ENCODE peak calls at places on chromosomes 16 and 17, in six cellular contexts. D is HL-60, Q is K562, O is GM12891, U is stomach, Y is GM23338. S is an unnamed sample.

GRCh38 chr17:1010086-1010450 is 13.1 kb downstream of the TIMM22 start:
- DNase-seq in D (no peak), Q (no peak), O (no peak), U (no peak), Y (no peak), S (no peak)

GRCh38 chr17:71337903-71338302 is 782.9 kb upstream of the SOX9 start:
- DNase-seq in D (no peak), Q (no peak), O (no peak), U (no peak), Y (no peak), S (no peak)

GRCh38 chr16:71927383-71927782 is 32.1 kb downstream of the IST1 start:
- DNase-seq in D (no peak), Q (peak), O (no peak), U (peak), Y (no peak), S (no peak)

GRCh38 chr17:49567104-49567521 is 8.6 kb upstream of the NXPH3 start:
- DNase-seq in D (no peak), Q (no peak), O (no peak), U (no peak), Y (no peak), S (no peak)

GRCh38 chr16:74846714-74847113 is 72.1 kb upstream of the FA2H start:
- DNase-seq in D (no peak), Q (no peak), O (no peak), U (no peak), Y (no peak), S (no peak)

GRCh38 chr16:72723781-72724180 is 324.1 kb downstream of the ZFHX3 start:
- DNase-seq in D (no peak), Q (no peak), O (no peak), U (no peak), Y (no peak), S (no peak)

GRCh38 chr17:19539040-19539399 is 5.4 kb downstream of the SLC47A1 start:
- DNase-seq in D (no peak), Q (no peak), O (no peak), U (no peak), Y (no peak), S (no peak)

GRCh38 chr16:58730724-58731370 is 3.3 kb downstream of the GOT2 start:
- DNase-seq in D (no peak), Q (no peak), O (no peak), U (no peak), Y (no peak), S (no peak)

GRCh38 chr17:46722662-46723285 is 95.7 kb downstream of the WNT3 start:
- DNase-seq in D (no peak), Q (no peak), O (no peak), U (no peak), Y (no peak), S (no peak)

GRCh38 chr17:17873450-17873991 is 36.7 kb upstream of the SREBF1 start:
- DNase-seq in D (no peak), Q (no peak), O (no peak), U (no peak), Y (no peak), S (no peak)

GRCh38 chr17:5741810-5742209 is 157.5 kb upstream of the NLRP1 start:
- DNase-seq in D (no peak), Q (no peak), O (no peak), U (no peak), Y (no peak), S (no peak)

GRCh38 chr16:8931864-8932263 is 31.8 kb downstream of the USP7 start:
- DNase-seq in D (peak), Q (peak), O (no peak), U (peak), Y (peak), S (no peak)

GRCh38 chr16:3149630-3150345 is 15.0 kb downstream of the ZNF213 start:
- DNase-seq in D (peak), Q (peak), O (no peak), U (peak), Y (peak), S (peak)

GRCh38 chr16:3152273-3153076 is 17.6 kb downstream of the ZNF213 start:
- DNase-seq in D (peak), Q (peak), O (no peak), U (peak), Y (peak), S (peak)

GRCh38 chr16:3152022-3152272 is 17.1 kb downstream of the ZNF213 start:
- DNase-seq in D (peak), Q (no peak), O (no peak), U (no peak), Y (no peak), S (no peak)

GRCh38 chr16:3149193-3149530 is 14.3 kb downstream of the ZNF213 start:
- DNase-seq in D (no peak), Q (no peak), O (no peak), U (no peak), Y (no peak), S (no peak)

DNA sequence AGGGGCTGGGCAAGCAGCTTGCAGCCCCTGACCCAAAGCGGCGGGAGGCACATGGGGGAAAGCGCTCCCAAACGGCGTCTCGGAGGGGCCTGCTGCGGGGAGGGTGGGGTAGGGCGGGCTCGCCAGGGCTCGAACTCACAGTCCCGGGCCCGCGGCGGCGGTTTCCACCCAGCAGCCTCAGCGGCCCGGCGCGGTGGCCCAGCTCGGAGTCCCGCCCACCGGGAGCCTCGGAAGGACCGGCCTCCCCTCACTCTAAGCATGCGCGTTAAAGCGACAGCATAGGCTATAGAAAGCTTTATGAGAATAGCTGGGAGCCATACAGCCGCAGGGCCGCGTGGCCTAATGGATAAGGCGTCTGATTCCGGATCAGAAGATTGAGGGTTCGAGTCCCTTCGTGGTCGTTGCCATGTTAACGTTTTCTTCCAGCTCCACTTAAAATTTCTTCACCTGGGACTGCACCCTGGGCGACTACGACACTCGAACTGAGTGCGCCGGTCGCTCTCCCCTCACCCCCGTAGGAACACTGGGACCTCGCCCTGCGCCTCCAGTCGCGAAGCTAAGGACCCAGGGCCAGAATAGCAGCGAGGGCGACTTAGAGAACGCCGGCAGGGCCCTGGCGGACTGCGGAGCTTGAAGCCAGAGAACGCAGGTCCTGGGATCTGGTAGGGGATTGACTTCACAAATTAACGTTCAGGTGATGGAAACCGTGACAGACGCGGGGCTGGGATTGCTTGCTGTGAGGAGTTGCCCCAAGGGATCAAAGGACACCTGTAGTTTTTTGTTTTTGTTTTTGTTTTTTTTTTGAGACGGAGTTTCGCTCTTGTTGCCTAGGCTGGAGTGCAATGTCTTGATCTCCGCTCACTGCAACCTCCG is 15.8 kb downstream of the ZNF213 start:
- DNase-seq in D (peak), Q (peak), O (peak), U (peak), Y (peak), S (peak)
- TF ChIP-seq POLR2AphosphoS5 in D (peak), Q (peak), O (no peak), U (no peak), Y (no peak), S (peak)

DNA sequence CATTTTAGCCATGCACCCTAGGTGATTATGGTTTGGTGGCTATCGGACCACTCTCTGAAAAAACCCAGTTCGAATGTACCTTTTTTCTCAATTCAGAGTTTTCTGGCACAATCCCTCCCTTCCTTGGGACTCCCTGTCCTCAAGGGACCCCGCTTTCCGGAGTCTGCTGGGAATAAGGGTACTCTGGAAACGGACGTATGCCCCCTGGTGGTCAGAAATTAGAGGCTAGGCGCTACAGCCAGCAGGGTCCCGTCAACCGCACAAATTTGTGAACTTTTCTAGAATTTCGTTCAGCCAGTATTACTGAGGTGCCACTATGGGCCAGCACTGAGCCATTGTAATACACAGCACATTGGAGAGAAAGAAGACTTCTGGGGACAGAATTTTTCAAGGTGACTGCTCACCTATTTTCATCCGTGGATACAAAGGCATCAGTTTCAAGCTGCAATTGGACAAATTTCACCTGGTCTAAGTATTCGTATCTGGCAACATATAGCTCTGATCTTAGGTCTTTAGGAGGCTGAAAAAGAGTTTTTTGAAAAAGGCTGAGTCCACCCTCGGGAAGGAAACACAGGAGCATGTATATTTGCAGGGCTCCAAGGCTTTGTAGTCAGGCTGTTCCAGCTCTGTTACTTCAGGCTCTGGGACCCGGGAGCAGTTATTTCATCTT is 27.1 kb upstream of the CRYBA1 start:
- DNase-seq in D (peak), Q (peak), O (peak), U (peak), Y (peak), S (peak)
- TF ChIP-seq POLR2AphosphoS5 in D (no peak), Q (no peak), O (no peak), U (no peak), Y (no peak), S (no peak)

DNA sequence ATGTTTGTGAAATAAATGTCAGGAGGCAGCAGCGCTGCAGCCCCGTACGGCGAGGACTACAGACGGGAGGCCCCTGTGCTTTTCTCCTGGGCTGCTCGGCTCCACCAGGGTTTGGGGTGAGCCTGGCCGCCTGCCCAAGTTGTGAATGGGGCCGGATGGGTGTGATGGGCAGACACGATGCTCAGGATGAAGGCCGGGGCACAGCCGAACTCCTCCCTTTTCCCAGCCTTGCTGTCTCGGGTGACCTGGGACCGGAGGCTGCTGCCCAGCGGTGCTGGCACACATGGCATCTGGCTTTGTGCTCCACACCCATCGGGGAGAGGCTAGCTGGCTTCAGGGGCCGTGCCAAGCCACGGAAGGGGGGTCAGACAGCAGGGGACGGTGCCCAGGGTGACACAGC is 34.2 kb upstream of the ZFPM1 start:
- DNase-seq in D (no peak), Q (no peak), O (no peak), U (no peak), Y (no peak), S (no peak)
- TF ChIP-seq POLR2AphosphoS5 in D (no peak), Q (no peak), O (no peak), U (no peak), Y (no peak), S (no peak)

GRCh38 chr17:2077040-2077439 is 22.1 kb downstream of the HIC1 start:
- DNase-seq in D (no peak), Q (no peak), O (no peak), U (no peak), Y (no peak), S (no peak)

GRCh38 chr17:2071421-2072281 is 16.7 kb downstream of the HIC1 start:
- DNase-seq in D (peak), Q (no peak), O (no peak), U (no peak), Y (no peak), S (no peak)

GRCh38 chr17:2074919-2075318 is 20.0 kb downstream of the HIC1 start:
- DNase-seq in D (no peak), Q (no peak), O (no peak), U (no peak), Y (no peak), S (no peak)

GRCh38 chr17:2076461-2076984 is 21.6 kb downstream of the HIC1 start:
- DNase-seq in D (no peak), Q (no peak), O (no peak), U (no peak), Y (no peak), S (no peak)

DNA sequence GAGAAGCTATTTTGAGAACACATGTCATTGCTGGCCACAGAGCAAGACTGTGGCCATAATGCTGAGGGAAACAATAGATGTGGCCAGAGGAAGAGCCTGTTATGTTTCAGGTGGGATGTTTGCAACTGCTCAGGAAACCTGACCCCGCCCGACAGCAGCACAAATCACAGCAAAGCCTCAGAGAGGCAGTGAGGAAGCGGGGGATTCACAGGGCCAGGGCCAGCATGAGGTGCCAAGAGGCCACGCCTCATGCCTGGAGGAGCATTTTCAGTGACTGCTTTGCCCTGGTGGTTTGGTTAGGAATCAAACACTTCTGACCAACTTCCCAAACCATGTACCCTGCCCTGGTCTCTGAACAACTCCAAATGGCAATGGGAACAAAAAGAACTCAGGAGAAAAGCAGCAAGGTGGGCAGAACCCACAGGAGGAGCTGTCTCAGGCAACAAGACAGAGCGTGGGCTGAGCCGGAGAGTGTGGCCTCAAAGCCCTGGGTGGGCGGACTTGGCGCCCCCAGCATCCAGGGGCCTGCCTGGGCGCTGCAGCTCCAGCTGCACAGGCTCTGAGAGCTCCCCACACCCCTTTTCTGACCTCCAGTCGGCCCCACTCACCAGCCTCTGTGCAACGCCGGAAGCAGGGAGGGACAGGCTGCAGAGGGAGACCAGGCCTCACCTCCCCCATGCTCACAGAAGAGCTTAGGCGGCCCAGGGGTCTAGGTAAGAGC is 20.6 kb downstream of the HIC1 start:
- DNase-seq in D (no peak), Q (no peak), O (no peak), U (no peak), Y (peak), S (no peak)
- TF ChIP-seq POLR2AphosphoS5 in D (no peak), Q (no peak), O (no peak), U (no peak), Y (no peak), S (no peak)

GRCh38 chr17:64661731-64661980 is 451 bp downstream of the SMURF2 start:
- DNase-seq in D (no peak), Q (no peak), O (peak), U (no peak), Y (no peak), S (peak)
- TF ChIP-seq POLR2AphosphoS5 in D (no peak), Q (no peak), O (no peak), U (no peak), Y (no peak), S (no peak)

DNA sequence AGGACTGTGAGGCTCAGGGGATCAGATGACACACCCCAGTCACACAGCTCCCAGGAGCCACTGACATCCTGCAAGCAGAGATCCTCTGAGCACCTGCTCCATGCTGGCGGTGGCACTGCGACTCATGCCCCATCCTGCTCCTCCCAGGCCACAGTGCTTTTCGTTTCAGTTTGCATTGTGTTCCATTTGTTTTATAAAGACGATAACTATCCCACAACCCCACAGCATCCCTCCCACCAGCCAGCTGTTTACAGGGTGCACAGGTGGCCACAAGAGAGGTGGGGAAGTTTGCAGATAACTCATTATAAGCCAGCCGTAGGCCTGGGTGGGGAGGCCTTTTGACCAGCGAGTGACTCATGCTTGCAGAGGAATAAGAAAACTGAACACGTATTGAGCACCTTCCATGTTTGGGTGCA is 28.2 kb downstream of the BCO1 start:
- DNase-seq in D (no peak), Q (no peak), O (no peak), U (peak), Y (no peak), S (no peak)
- TF ChIP-seq POLR2AphosphoS5 in D (no peak), Q (no peak), O (no peak), U (no peak), Y (no peak), S (no peak)